ENCODE peak calls at places on chromosome 1, in eight cellular contexts. O is RCC 7860; A is activated T-cell treated with anti-CD3 and anti-CD28 coated beads, Interleukin-2, amount 50 U/mL, for 72 hours; Y is mesenteric fat pad; I is KG1; G is NCI-H510A treated with DMSO at 0.1 percent for 48 hours; W is A673; F is foreskin fibroblast. R is an unnamed sample.

GRCh38 chr1:212746546-212746945 is 45.0 kb downstream of the NSL1 start:
- DNase-seq in O (no peak), A (no peak), Y (no peak), I (no peak), G (no peak), W (no peak), F (peak), R (no peak)

GRCh38 chr1:212167098-212167497 is 118.1 kb upstream of the PPP2R5A start:
- DNase-seq in O (peak), A (no peak), Y (no peak), I (no peak), G (no peak), W (no peak), F (peak), R (no peak)

GRCh38 chr1:243473281-243474210 is 217.7 kb downstream of the SDCCAG8 start:
- DNase-seq in O (no peak), A (no peak), Y (no peak), I (no peak), G (no peak), W (peak), F (no peak), R (no peak)

GRCh38 chr1:171751208-171751607 is 9.3 kb upstream of the VAMP4 start:
- DNase-seq in O (no peak), A (no peak), Y (no peak), I (no peak), G (no peak), W (no peak), F (peak), R (no peak)

GRCh38 chr1:10045480-10046355 is 13.0 kb downstream of the UBE4B start:
- DNase-seq in O (no peak), A (no peak), Y (no peak), I (no peak), G (peak), W (no peak), F (peak), R (no peak)

GRCh38 chr1:208093754-208094719 is 150.1 kb downstream of the PLXNA2 start:
- DNase-seq in O (peak), A (peak), Y (no peak), I (peak), G (peak), W (peak), F (peak), R (no peak)

GRCh38 chr1:19260211-19261138 is 8.9 kb downstream of the MRTO4 start:
- DNase-seq in O (peak), A (no peak), Y (no peak), I (no peak), G (peak), W (no peak), F (peak), R (no peak)

GRCh38 chr1:24027838-24028468 is 47.8 kb upstream of the SRSF10 start:
- DNase-seq in O (peak), A (no peak), Y (no peak), I (peak), G (peak), W (peak), F (peak), R (no peak)

GRCh38 chr1:223515416-223515815 is 122.2 kb downstream of the CCDC185 start:
- DNase-seq in O (no peak), A (peak), Y (no peak), I (no peak), G (no peak), W (no peak), F (no peak), R (no peak)

GRCh38 chr1:114040273-114041043 is 61.2 kb downstream of the OLFML3 start:
- DNase-seq in O (peak), A (no peak), Y (no peak), I (no peak), G (no peak), W (no peak), F (peak), R (no peak)

GRCh38 chr1:84721152-84721551 is 30.9 kb upstream of the SSX2IP start:
- DNase-seq in O (peak), A (peak), Y (no peak), I (no peak), G (no peak), W (no peak), F (peak), R (no peak)